ENCODE peak calls at places on chromosome 10, in eight cellular contexts. H is lower lobe of right lung; U is vagina; F is activated CD4-positive, alpha-beta T cell treated with anti-CD3 and anti-CD28 coated beads for 4 hours; W is HepG2; D is caudate nucleus; Z is mucosa of descending colon; K is heart right ventricle. Y is an unnamed sample.

GRCh38 chr10:71084818-71085126 is 127.6 kb upstream of the UNC5B start:
- DNase-seq in Z (no peak), F (no peak), H (no peak), W (no peak), K (no peak), D (no peak), U (no peak), Y (no peak)

GRCh38 chr10:28939352-28940157 is 262.2 kb downstream of the BAMBI start:
- DNase-seq in K (peak; percentile 37), H (peak; percentile 66), D (no peak), Z (no peak), F (no peak), W (peak; percentile 100), U (no peak), Y (peak; percentile 34)

GRCh38 chr10:77073066-77073960 is 564.3 kb downstream of the KCNMA1 start:
- DNase-seq in U (no peak), D (no peak), W (no peak), Z (no peak), H (no peak), F (no peak), K (no peak), Y (no peak)

GRCh38 chr10:43387678-43388032 is 16.2 kb downstream of the FXYD4 start:
- DNase-seq in F (no peak), Z (peak; percentile 15), D (no peak), K (no peak), H (no peak), W (no peak), U (no peak), Y (no peak)

GRCh38 chr10:24579448-24579847 is 144.2 kb downstream of the ARHGAP21 start:
- DNase-seq in H (no peak), Z (no peak), W (no peak), D (no peak), K (no peak), F (no peak), U (no peak), Y (no peak)

GRCh38 chr10:44070282-44070681 is 314.6 kb downstream of the CXCL12 start:
- DNase-seq in K (peak; percentile 53), U (no peak), D (no peak), W (no peak), H (no peak), F (no peak), Z (no peak), Y (no peak)

GRCh38 chr10:69413221-69413865 is 3.4 kb downstream of the TACR2 start:
- DNase-seq in F (peak; percentile 15), U (no peak), H (no peak), K (peak; percentile 69), W (peak; percentile 41), Z (no peak), D (no peak), Y (peak; percentile 66)

GRCh38 chr10:97543025-97543546 is 29.5 kb upstream of the ANKRD2 start:
- DNase-seq in W (peak; percentile 50), D (peak; percentile 87), Z (peak; percentile 76), H (peak; percentile 64), F (peak; percentile 56), K (peak; percentile 87), U (no peak), Y (peak; percentile 60)

GRCh38 chr10:95513941-95514392 is 47.2 kb downstream of the SORBS1 start:
- DNase-seq in K (peak; percentile 51), Z (no peak), F (no peak), U (no peak), D (peak; percentile 41), W (no peak), H (no peak), Y (peak; percentile 65)

GRCh38 chr10:77011823-77012566 is 625.6 kb downstream of the KCNMA1 start:
- DNase-seq in H (no peak), U (no peak), D (no peak), W (no peak), F (no peak), Z (no peak), K (peak; percentile 34), Y (no peak)

GRCh38 chr10:23742368-23742767 is 303.5 kb downstream of the OTUD1 start:
- DNase-seq in D (no peak), U (no peak), F (no peak), Z (no peak), H (no peak), K (no peak), W (no peak), Y (no peak)

GRCh38 chr10:110498087-110498981 is 627 bp downstream of the DUSP5 start:
- DNase-seq in K (peak; percentile 45), Z (peak; percentile 79), U (no peak), D (no peak), H (peak; percentile 80), F (peak; percentile 60), W (no peak), Y (peak; percentile 51)

GRCh38 chr10:97714401-97715258 is 1.1 kb downstream of the MARVELD1 start:
- DNase-seq in W (no peak), Z (peak; percentile 78), H (peak; percentile 76), D (no peak), K (peak; percentile 76), F (no peak), U (no peak), Y (peak; percentile 38)